ENCODE peak calls at places on chromosomes 1 and 21, in five cellular contexts. A is neuronal stem cell, G is H9, C is mesendoderm, V is H1. T is an unnamed sample.

GRCh38 chr1:113978863-113979702 is at the start of gene OLFML3:
- DNase-seq in A (peak; percentile 86), V (peak; percentile 84), G (peak; percentile 90), C (peak; percentile 97), T (peak; percentile 95)

GRCh38 chr1:91314643-91315042 is 90.0 kb downstream of the HFM1 start:
- DNase-seq in A (no peak), V (no peak), G (no peak), C (no peak), T (no peak)

GRCh38 chr1:176577651-176578197 is 114.7 kb downstream of the PAPPA2 start:
- DNase-seq in C (no peak), V (no peak), G (no peak), A (no peak), T (no peak)

GRCh38 chr1:52142220-52143153 is 598 bp downstream of the ZFYVE9 start:
- DNase-seq in G (peak; percentile 54), C (peak; percentile 69), A (peak; percentile 49), V (peak; percentile 19), T (peak; percentile 52)

GRCh38 chr1:244839656-244840055 is 4.2 kb downstream of the COX20 start:
- DNase-seq in V (no peak), G (no peak), A (no peak), C (no peak), T (peak; percentile 17)

GRCh38 chr1:232034547-232034946 is 408.0 kb downstream of the DISC1 start:
- DNase-seq in V (no peak), C (no peak), A (no peak), G (no peak), T (no peak)

GRCh38 chr1:235070819-235071218 is 57.8 kb downstream of the TOMM20 start:
- DNase-seq in C (no peak), G (no peak), V (no peak), A (no peak), T (no peak)

GRCh38 chr1:26471498-26472329 is 526 bp upstream of the HMGN2 start:
- DNase-seq in V (peak; percentile 36), C (peak; percentile 95), G (peak; percentile 85), A (peak; percentile 79), T (peak; percentile 65)

GRCh38 chr1:183471748-183472487 is 381 bp upstream of the SMG7 start:
- DNase-seq in C (peak; percentile 100), V (peak; percentile 97), G (peak; percentile 99), A (peak; percentile 99), T (peak; percentile 98)

GRCh38 chr1:210586785-210587184 is 258.1 kb downstream of the HHAT start:
- DNase-seq in V (no peak), C (no peak), A (no peak), G (no peak), T (no peak)

GRCh38 chr1:205003358-205004145 is 39.5 kb upstream of the CNTN2 start:
- DNase-seq in A (no peak), V (no peak), C (peak; percentile 64), G (peak; percentile 47), T (no peak)

GRCh38 chr1:93846929-93847810 is 31.8 kb downstream of the DNTTIP2 start:
- DNase-seq in V (peak; percentile 80), A (peak; percentile 98), C (peak; percentile 95), G (peak; percentile 91), T (peak; percentile 82)

GRCh38 chr1:35192853-35193664 is at the start of gene SFPQ:
- DNase-seq in G (peak; percentile 99), C (peak; percentile 100), A (peak; percentile 99), V (peak; percentile 98), T (peak; percentile 99)

GRCh38 chr1:161801955-161802354 is 35.8 kb downstream of the ATF6 start:
- DNase-seq in A (no peak), V (no peak), C (peak; percentile 22), G (peak; percentile 38), T (no peak)

GRCh38 chr1:177948336-177948972 is 21.4 kb downstream of the SEC16B start:
- DNase-seq in A (peak; percentile 67), C (peak; percentile 84), G (peak; percentile 71), V (peak; percentile 29), T (peak; percentile 65)

GRCh38 chr21:36454079-36454478 is 25.8 kb downstream of the CLDN14 start:
- DNase-seq in V (no peak), A (no peak), G (no peak), C (no peak), T (no peak)

GRCh38 chr21:31347435-31348032 is 3.5 kb upstream of the TIAM1 start:
- DNase-seq in A (no peak), C (no peak), V (no peak), G (no peak), T (peak; percentile 50)

GRCh38 chr1:19505694-19506457 is 20.5 kb upstream of the CAPZB start:
- DNase-seq in V (no peak), C (no peak), G (no peak), A (no peak), T (no peak)

GRCh38 chr1:84037758-84038611 is 39.1 kb upstream of the TTLL7 start:
- DNase-seq in C (no peak), V (no peak), A (no peak), G (no peak), T (no peak)

GRCh38 chr1:65791396-65791795 is 1.3 kb upstream of the PDE4B start:
- DNase-seq in G (no peak), A (no peak), C (no peak), V (no peak), T (peak; percentile 41)

GRCh38 chr1:153070243-153070642 is 1.2 kb downstream of the SPRR2B start:
- DNase-seq in G (no peak), C (peak; percentile 65), A (no peak), V (no peak), T (no peak)

GRCh38 chr1:22343456-22344426 is 107.9 kb upstream of the ZBTB40 start:
- DNase-seq in G (no peak), A (no peak), V (no peak), C (no peak), T (no peak)

GRCh38 chr21:33802458-33802857 is 113.1 kb downstream of the ATP5PO start:
- DNase-seq in G (no peak), V (no peak), A (no peak), C (no peak), T (no peak)

GRCh38 chr1:235357485-235358378 is 9.5 kb upstream of the TBCE start:
- DNase-seq in G (peak; percentile 75), C (peak; percentile 57), A (peak; percentile 23), V (peak; percentile 23), T (no peak)

GRCh38 chr1:244005455-244005854 is 45.6 kb upstream of the ZBTB18 start:
- DNase-seq in C (no peak), V (no peak), G (no peak), A (no peak), T (no peak)

GRCh38 chr1:8121261-8122159 is 95.4 kb upstream of the ERRFI1 start:
- DNase-seq in C (peak; percentile 61), G (peak; percentile 46), V (no peak), A (no peak), T (peak; percentile 94)

GRCh38 chr1:218750216-218750970 is 405.3 kb downstream of the TGFB2 start:
- DNase-seq in G (no peak), C (no peak), V (no peak), A (no peak), T (no peak)

GRCh38 chr1:114009393-114009792 is 30.1 kb downstream of the OLFML3 start:
- DNase-seq in G (no peak), C (no peak), A (no peak), V (no peak), T (peak; percentile 52)

DNA sequence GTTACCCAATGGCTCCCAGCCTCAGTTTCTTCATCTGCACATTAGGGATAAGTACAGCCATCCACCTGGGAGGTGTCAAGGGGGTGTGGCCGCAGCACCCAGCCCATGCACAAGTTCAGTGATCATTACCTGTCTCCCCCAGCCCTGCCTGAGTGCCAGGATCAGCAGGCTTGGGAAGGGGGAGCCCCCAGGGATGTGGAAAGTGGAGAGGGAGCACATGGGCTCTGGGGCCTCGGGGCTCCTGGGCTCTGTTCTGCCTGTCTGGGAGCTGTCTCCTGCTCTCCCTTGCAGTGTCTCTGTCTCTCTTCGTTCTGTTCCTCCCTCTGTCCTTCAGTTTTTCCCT is 10.8 kb upstream of the PADI1 start:
- DNase-seq in G (no peak), V (no peak), A (no peak), C (no peak), T (no peak)
- H2AK5ac ChIP-seq in G (no peak overlapping the region), V (no peak overlapping the region), A (no peak overlapping the region), C (no peak overlapping the region), T (peak overlapping the region; percentile 64)

GRCh38 chr1:67020765-67021164 is 33.2 kb downstream of the SLC35D1 start:
- DNase-seq in A (no peak), G (no peak), V (no peak), C (no peak), T (no peak)

GRCh38 chr1:67020304-67020703 is 33.6 kb downstream of the SLC35D1 start:
- DNase-seq in G (no peak), C (no peak), V (no peak), A (no peak), T (peak; percentile 75)

GRCh38 chr1:67019121-67019520 is 34.8 kb downstream of the SLC35D1 start:
- DNase-seq in V (no peak), G (no peak), C (peak; percentile 69), A (no peak), T (no peak)

GRCh38 chr1:67018574-67018973 is 35.4 kb downstream of the SLC35D1 start:
- DNase-seq in C (peak; percentile 42), V (no peak), A (no peak), G (no peak), T (peak; percentile 15)

GRCh38 chr1:67019600-67020136 is 34.3 kb downstream of the SLC35D1 start:
- DNase-seq in G (peak; percentile 43), A (no peak), V (no peak), C (peak; percentile 80), T (peak; percentile 81)
- H2AK5ac ChIP-seq in G (no peak overlapping the region), A (no peak overlapping the region), V (no peak overlapping the region), C (no peak overlapping the region), T (peak overlapping the region; percentile 47)

DNA sequence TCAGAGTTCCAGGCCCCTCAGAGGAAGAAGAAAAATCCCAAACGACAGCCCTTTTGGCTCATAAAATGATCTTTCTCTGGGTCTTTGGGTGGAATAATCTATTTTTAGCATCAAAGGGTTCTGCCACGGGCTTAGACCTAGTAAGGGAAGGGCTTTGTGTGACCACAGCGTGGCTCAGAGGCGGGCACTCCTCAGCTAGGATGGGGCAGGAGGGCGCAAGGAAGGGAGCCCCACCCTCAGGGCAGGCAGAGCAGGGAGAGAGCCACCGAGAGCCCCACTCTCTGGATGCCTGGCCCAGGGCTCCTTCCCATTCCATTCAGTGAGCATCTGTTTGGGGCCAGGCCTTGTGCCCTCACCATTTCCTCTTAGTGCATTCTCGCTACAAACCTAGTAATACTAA is 41.5 kb upstream of the RUNX3 start:
- DNase-seq in C (no peak), G (no peak), A (no peak), V (no peak), T (no peak)
- H2AK5ac ChIP-seq in C (no peak overlapping the region), G (no peak overlapping the region), A (peak overlapping the region; percentile 12), V (no peak overlapping the region), T (peak overlapping the region; percentile 88)

DNA sequence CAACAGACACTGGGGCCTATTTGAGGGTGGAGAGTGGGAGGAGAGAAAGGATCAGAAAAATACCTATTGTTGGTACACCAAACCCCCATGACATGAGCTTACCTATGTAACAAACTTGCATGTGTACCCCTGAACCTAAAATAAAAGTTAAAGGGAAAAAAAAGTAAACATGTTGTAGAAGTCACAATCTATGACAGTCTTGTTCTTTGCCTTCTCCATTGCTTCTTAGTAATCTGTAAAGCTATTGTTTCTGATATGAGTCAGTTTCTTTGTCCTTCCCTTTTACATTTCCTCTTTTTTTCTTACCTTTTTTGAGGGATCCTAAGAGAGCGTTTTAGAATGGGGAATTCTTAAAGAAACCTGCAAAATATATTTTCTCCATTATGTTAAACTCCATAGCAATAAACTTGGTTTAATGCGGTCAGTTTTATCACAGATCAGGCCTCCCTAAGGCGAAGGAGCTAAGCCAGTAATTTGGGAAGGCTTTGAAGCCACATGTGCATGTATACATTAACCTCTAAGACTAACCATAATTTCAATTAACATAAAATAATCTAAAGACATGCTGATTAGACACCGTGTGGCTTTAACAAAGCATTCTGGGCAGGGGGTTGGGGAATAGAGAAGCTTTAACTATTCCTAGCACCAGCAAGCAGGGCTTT is 77.8 kb upstream of the C1orf105 start:
- DNase-seq in C (no peak), V (no peak), A (no peak), G (no peak), T (no peak)
- H2AK5ac ChIP-seq in C (no peak overlapping the region), V (no peak overlapping the region), A (no peak overlapping the region), G (no peak overlapping the region), T (no peak overlapping the region)